ENCODE peak calls at places on chromosomes 6 and 20, in four cellular contexts. C, Z, T and H are unnamed samples.

GRCh38 chr20:324177-325042 is 942 bp upstream of the SOX12 start:
- DNase-seq in C (peak), Z (peak), T (peak), H (no peak)

GRCh38 chr6:56751604-56752003 is 108.9 kb upstream of the DST start:
- DNase-seq in T (no peak), C (no peak), Z (no peak), H (no peak)

GRCh38 chr6:122061855-122062254 is 337.6 kb upstream of the HSF2 start:
- DNase-seq in Z (no peak), C (no peak), T (no peak), H (no peak)

GRCh38 chr6:82045965-82046756 is 201.4 kb downstream of the IBTK start:
- DNase-seq in T (no peak), Z (peak), C (no peak), H (no peak)

GRCh38 chr6:47047097-47047478 is 5.0 kb upstream of the ADGRF1 start:
- DNase-seq in C (no peak), Z (no peak), T (no peak), H (no peak)

GRCh38 chr20:56924976-56925695 is 296.0 kb downstream of the TFAP2C start:
- DNase-seq in T (no peak), C (no peak), Z (no peak), H (no peak)

GRCh38 chr6:113329942-113330897 is 526.9 kb upstream of the MARCKS start:
- DNase-seq in T (no peak), Z (no peak), C (no peak), H (no peak)

GRCh38 chr6:168619560-168620314 is 178.8 kb downstream of the SMOC2 start:
- DNase-seq in C (no peak), Z (no peak), T (no peak), H (no peak)

GRCh38 chr6:46677314-46677654 is 10.4 kb upstream of the TDRD6 start:
- DNase-seq in T (no peak), Z (no peak), C (no peak), H (no peak)

GRCh38 chr20:8853805-8854338 is 215.0 kb upstream of the PLCB4 start:
- DNase-seq in T (no peak), Z (peak), C (no peak), H (no peak)

GRCh38 chr6:148345176-148345575 is 2.5 kb downstream of the SASH1 start:
- DNase-seq in C (no peak), T (no peak), Z (no peak), H (no peak)

GRCh38 chr20:32632461-32633354 is 41.0 kb downstream of the C20orf203 start:
- DNase-seq in Z (no peak), C (no peak), T (no peak), H (no peak)

GRCh38 chr6:57190140-57190539 is 18.0 kb downstream of the BAG2 start:
- DNase-seq in Z (no peak), T (no peak), C (no peak), H (no peak)

GRCh38 chr20:56166781-56167465 is 81.6 kb upstream of the MC3R start:
- DNase-seq in T (no peak), C (no peak), Z (no peak), H (no peak)

GRCh38 chr6:142226731-142227130 is 75.1 kb upstream of the ADGRG6 start:
- DNase-seq in C (no peak), Z (no peak), T (no peak), H (no peak)

GRCh38 chr20:44398303-44398702 is 42.8 kb downstream of the HNF4A start:
- DNase-seq in Z (peak), C (no peak), T (no peak), H (no peak)

GRCh38 chr20:12023169-12023795 is 105.6 kb downstream of the BTBD3 start:
- DNase-seq in T (no peak), C (no peak), Z (no peak), H (no peak)

GRCh38 chr6:111536888-111537287 is 53.9 kb upstream of the REV3L start:
- DNase-seq in C (no peak), T (peak), Z (no peak), H (peak)

GRCh38 chr6:108961985-108962384 is 113.8 kb downstream of the ARMC2 start:
- DNase-seq in C (no peak), T (no peak), Z (peak), H (no peak)

GRCh38 chr6:40904583-40905194 is 134.3 kb downstream of the UNC5CL start:
- DNase-seq in C (no peak), T (no peak), Z (no peak), H (no peak)

GRCh38 chr20:32539817-32540675 is 45.1 kb downstream of the NOL4L start:
- DNase-seq in C (peak), Z (no peak), T (no peak), H (no peak)

GRCh38 chr6:155183095-155183494 is 80.7 kb upstream of the CLDN20 start:
- DNase-seq in T (no peak), C (no peak), Z (no peak), H (no peak)

GRCh38 chr6:52840763-52841585 is at the start of gene GSTA5:
- DNase-seq in C (no peak), Z (no peak), T (no peak), H (no peak)

GRCh38 chr20:58706975-58707681 is 14.5 kb downstream of the NPEPL1 start:
- DNase-seq in Z (no peak), C (no peak), T (peak), H (no peak)

GRCh38 chr20:33947709-33948295 is 45.9 kb upstream of the RALY start:
- DNase-seq in Z (peak), T (no peak), C (peak), H (no peak)

GRCh38 chr6:18503187-18503586 is 116.0 kb downstream of the RNF144B start:
- DNase-seq in Z (no peak), C (no peak), T (no peak), H (no peak)

GRCh38 chr6:24329451-24329850 is 28.4 kb downstream of the DCDC2 start:
- DNase-seq in T (no peak), Z (no peak), C (no peak), H (no peak)

GRCh38 chr6:9540126-9540525 is 874.7 kb downstream of the TFAP2A start:
- DNase-seq in T (no peak), C (no peak), Z (no peak), H (no peak)

GRCh38 chr6:157343732-157344131 is 20.4 kb upstream of the TMEM242 start:
- DNase-seq in T (no peak), C (no peak), Z (no peak), H (no peak)

GRCh38 chr20:41664584-41664983 is 46.4 kb upstream of the CHD6 start:
- DNase-seq in Z (no peak), T (no peak), C (no peak), H (no peak)

GRCh38 chr20:43922614-43923013 is 8.0 kb downstream of the TOX2 start:
- DNase-seq in Z (no peak), C (no peak), T (no peak), H (no peak)

GRCh38 chr20:64025101-64025825 is 10.7 kb upstream of the C20orf204 start:
- DNase-seq in Z (no peak), T (no peak), C (no peak), H (no peak)

GRCh38 chr20:9460518-9460917 is 53.9 kb upstream of the LAMP5 start:
- DNase-seq in C (no peak), T (no peak), Z (peak), H (no peak)

GRCh38 chr6:90885611-90886056 is 298.8 kb upstream of the MAP3K7 start:
- DNase-seq in Z (no peak), T (no peak), C (no peak), H (no peak)

GRCh38 chr20:33814238-33814712 is 3.1 kb downstream of the CHMP4B start:
- DNase-seq in C (no peak), T (no peak), Z (no peak), H (no peak)

DNA sequence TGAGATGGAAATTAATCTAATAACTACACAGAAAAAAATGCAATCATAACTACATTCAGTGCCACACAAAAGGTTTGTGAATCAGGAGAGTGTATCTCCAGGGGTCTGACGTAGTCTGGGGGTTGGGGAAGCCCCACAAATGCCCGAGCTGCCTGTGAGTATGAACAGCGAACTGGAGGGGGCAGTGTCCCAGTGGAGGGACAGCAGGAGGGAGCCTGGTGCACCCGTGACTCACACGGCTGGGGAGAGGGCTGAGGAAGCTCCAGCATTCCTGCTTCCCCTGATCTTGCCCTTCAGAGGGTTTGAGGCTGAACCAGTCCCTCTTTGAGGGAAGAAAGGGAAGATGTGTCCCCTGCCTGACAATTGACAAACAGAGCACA is 78.9 kb downstream of the CDH26 start:
- DNase-seq in T (no peak), C (no peak), Z (peak), H (no peak)
- TF ChIP-seq CTCF in T (no peak), C (no peak), Z (peak), H (no peak)

GRCh38 chr20:50281831-50282591 is 91.4 kb downstream of the CEBPB start:
- DNase-seq in T (no peak), Z (no peak), C (no peak), H (peak)
- TF ChIP-seq CTCF in T (no peak), Z (peak), C (no peak), H (peak)

GRCh38 chr6:76609160-76609559 is 536.7 kb upstream of the IMPG1 start:
- DNase-seq in Z (no peak), C (no peak), T (no peak), H (no peak)
- TF ChIP-seq CTCF in Z (no peak), C (no peak), T (no peak), H (no peak)

GRCh38 chr6:134741193-134741521 is 208.7 kb downstream of the ALDH8A1 start:
- DNase-seq in C (no peak), Z (no peak), T (no peak), H (no peak)
- TF ChIP-seq CTCF in C (no peak), Z (peak), T (no peak), H (no peak)